ENCODE peak calls at places on chromosomes 4 and X, in eight cellular contexts. Q is suprapubic skin, M is body of pancreas, S is HepG2, F is transverse colon, U is lower leg skin, P is vagina, R is adrenal gland. B is an unnamed sample.

GRCh38 chr4:119172223-119172622 is 36.6 kb downstream of the MYOZ2 start:
- DNase-seq in Q (no peak), M (no peak), S (no peak), F (no peak), U (no peak), P (no peak), R (no peak), B (no peak)

GRCh38 chr4:140579278-140579677 is 10.5 kb upstream of the UCP1 start:
- DNase-seq in Q (no peak), M (no peak), S (no peak), F (no peak), U (no peak), P (no peak), R (no peak), B (no peak)

GRCh38 chrX:12970691-12971202 is 4.2 kb upstream of the TMSB4X start:
- DNase-seq in Q (no peak), M (peak), S (peak), F (no peak), U (no peak), P (no peak), R (peak), B (no peak)

GRCh38 chrX:132086717-132087116 is 41.1 kb downstream of the FRMD7 start:
- DNase-seq in Q (no peak), M (no peak), S (no peak), F (no peak), U (no peak), P (no peak), R (no peak), B (no peak)

GRCh38 chrX:72107320-72107719 is 24.4 kb downstream of the RTL5 start:
- DNase-seq in Q (no peak), M (no peak), S (no peak), F (no peak), U (no peak), P (no peak), R (no peak), B (no peak)

GRCh38 chrX:1389181-1389992 is 2.5 kb downstream of the SLC25A6 start:
- DNase-seq in Q (peak), M (no peak), S (no peak), F (no peak), U (peak), P (no peak), R (no peak), B (peak)

GRCh38 chrX:9146657-9147056 is 112.7 kb upstream of the FAM9B start:
- DNase-seq in Q (no peak), M (no peak), S (no peak), F (no peak), U (no peak), P (no peak), R (no peak), B (no peak)

GRCh38 chrX:21728276-21728968 is 29.5 kb downstream of the SMPX start:
- DNase-seq in Q (no peak), M (no peak), S (no peak), F (no peak), U (no peak), P (no peak), R (no peak), B (no peak)

DNA sequence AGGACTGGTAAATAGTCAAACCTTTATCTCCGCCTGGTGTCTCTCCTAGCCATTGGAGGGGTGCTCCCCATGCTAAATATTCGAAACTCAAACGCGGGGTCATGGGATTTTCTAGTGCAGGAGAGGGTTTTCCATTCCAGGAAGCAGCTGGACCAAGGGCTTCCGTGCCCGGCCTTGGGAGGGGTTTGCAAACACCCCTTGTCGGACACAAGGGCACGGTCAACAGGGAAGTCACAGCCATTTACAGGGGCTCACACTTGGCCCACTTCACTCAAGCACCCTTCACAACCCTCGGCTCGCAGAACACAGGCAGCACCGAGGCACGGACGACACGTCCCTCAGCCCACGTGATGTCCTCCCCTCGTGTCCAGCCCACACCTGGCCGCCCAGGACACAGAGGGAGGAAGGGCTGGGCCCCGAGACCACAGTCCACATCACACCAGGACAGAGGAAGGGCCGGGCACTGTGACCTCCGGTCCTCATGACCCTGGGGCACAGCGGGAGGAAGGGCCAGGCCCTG is 10.3 kb upstream of the PLCXD1 start:
- DNase-seq in Q (peak), M (no peak), S (no peak), F (no peak), U (no peak), P (no peak), R (no peak), B (peak)
- TF ChIP-seq POLR2A in Q (no peak), M (no peak), S (no peak), F (no peak), U (no peak), P (no peak), R (no peak), B (no peak)

GRCh38 chr4:23889814-23890269 is at the start of gene PPARGC1A:
- DNase-seq in Q (peak), M (peak), S (peak), F (peak), U (peak), P (no peak), R (peak), B (peak)
- TF ChIP-seq POLR2A in Q (peak), M (peak), S (peak), F (peak), U (no peak), P (no peak), R (peak), B (no peak)

GRCh38 chr4:125314676-125315570 is at the start of gene FAT4:
- DNase-seq in Q (peak), M (peak), S (peak), F (peak), U (peak), P (no peak), R (peak), B (peak)
- TF ChIP-seq POLR2A in Q (peak), M (peak), S (peak), F (peak), U (no peak), P (no peak), R (peak), B (peak)

GRCh38 chrX:53195401-53195800 is 29.6 kb downstream of the KDM5C start:
- DNase-seq in Q (no peak), M (no peak), S (no peak), F (no peak), U (no peak), P (no peak), R (no peak), B (no peak)
- TF ChIP-seq POLR2A in Q (no peak), M (no peak), S (no peak), F (no peak), U (no peak), P (no peak), R (no peak), B (no peak)

GRCh38 chr4:54218736-54219135 is 10.4 kb upstream of the PDGFRA start:
- DNase-seq in Q (no peak), M (no peak), S (no peak), F (no peak), U (no peak), P (no peak), R (no peak), B (no peak)

GRCh38 chr4:54213001-54213400 is 16.1 kb upstream of the PDGFRA start:
- DNase-seq in Q (no peak), M (no peak), S (no peak), F (no peak), U (no peak), P (no peak), R (no peak), B (no peak)

GRCh38 chr4:54213812-54214211 is 15.3 kb upstream of the PDGFRA start:
- DNase-seq in Q (no peak), M (no peak), S (no peak), F (no peak), U (peak), P (no peak), R (no peak), B (no peak)

GRCh38 chr4:54215379-54216072 is 13.6 kb upstream of the PDGFRA start:
- DNase-seq in Q (no peak), M (no peak), S (no peak), F (no peak), U (no peak), P (no peak), R (no peak), B (no peak)

GRCh38 chr4:54217642-54218486 is 11.2 kb upstream of the PDGFRA start:
- DNase-seq in Q (peak), M (peak), S (peak), F (peak), U (peak), P (no peak), R (peak), B (peak)
- TF ChIP-seq POLR2A in Q (no peak), M (no peak), S (no peak), F (no peak), U (no peak), P (no peak), R (no peak), B (no peak)

DNA sequence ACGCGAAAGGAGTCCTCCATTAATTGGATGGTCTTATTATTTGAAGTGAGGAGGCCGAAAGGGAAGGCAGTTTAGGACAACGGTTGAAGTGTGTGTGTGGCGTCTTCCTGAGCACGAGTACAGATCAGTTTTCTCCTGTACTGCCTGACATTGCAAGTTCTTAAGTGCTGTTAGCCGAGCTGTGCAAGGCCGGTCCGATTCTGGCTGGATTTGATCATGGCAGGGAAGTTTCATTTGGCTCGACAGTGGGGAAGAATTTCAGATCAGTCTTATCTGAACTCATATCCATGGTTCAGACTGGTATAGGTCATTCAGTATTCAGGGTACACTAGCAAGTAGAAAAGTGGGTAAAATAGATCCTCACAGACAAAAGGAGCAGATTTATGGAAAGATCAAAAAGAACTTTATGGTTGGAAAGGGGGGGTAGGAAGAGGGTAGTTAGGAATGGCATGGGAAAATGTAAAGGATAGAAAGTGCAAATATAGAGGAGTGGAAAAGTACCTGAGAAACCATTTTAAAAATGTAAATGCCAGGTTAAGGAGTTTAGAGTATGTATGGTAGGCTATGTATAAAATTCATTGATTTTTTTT is 689 bp downstream of the THAP9 start:
- DNase-seq in Q (no peak), M (no peak), S (no peak), F (no peak), U (no peak), P (no peak), R (no peak), B (no peak)
- TF ChIP-seq POLR2A in Q (peak), M (no peak), S (no peak), F (no peak), U (no peak), P (no peak), R (peak), B (no peak)

GRCh38 chr4:76949293-76950051 is at the start of gene SEPTIN11:
- DNase-seq in Q (peak), M (peak), S (peak), F (peak), U (peak), P (no peak), R (peak), B (peak)
- TF ChIP-seq POLR2A in Q (peak), M (peak), S (peak), F (peak), U (no peak), P (no peak), R (peak), B (peak)

DNA sequence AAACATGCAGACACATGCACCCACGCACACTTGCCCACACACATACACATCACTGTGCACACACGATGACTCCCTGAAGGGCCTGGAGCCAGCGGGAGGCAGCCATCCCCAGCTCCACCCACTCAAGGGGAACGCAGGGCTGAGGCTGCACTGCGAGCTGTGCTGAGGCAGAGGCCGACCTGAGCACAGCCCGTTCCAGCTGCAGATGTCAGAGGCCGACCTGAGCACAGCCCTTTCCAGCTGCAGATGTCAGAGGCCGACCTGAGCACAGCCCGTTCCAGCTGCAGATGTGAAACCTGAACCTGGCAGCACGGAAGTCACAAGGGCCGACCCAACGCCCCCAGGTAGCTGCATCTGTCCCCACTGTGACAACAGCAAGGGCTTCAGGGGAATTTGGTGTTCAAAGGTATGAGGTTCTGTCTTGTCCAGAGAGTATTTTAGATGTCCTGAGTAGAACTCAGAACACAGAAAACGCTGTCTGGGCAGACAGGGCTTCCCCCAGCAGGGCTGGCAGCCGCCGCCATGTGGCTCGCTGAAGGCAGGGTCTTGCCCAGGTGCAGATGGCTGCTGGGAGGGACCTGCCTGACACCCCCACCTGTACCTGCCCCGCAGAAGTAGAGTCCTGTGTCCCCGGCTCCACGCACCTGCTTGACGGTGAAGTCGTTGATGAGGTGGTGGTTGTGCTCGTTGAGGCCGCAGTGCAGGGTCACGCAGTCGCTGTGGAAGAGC is 33.4 kb downstream of the CTBP1 start:
- DNase-seq in Q (no peak), M (peak), S (no peak), F (peak), U (no peak), P (no peak), R (no peak), B (no peak)
- TF ChIP-seq POLR2A in Q (no peak), M (no peak), S (no peak), F (no peak), U (no peak), P (no peak), R (no peak), B (no peak)

GRCh38 chr4:188841523-188841922 is 702.3 kb downstream of the TRIML1 start:
- DNase-seq in Q (no peak), M (no peak), S (no peak), F (no peak), U (no peak), P (no peak), R (no peak), B (no peak)

GRCh38 chr4:188839704-188840103 is 700.5 kb downstream of the TRIML1 start:
- DNase-seq in Q (no peak), M (no peak), S (no peak), F (no peak), U (no peak), P (no peak), R (no peak), B (no peak)
- TF ChIP-seq POLR2A in Q (no peak), M (no peak), S (no peak), F (no peak), U (no peak), P (no peak), R (no peak), B (no peak)

GRCh38 chrX:39899059-39899458 is 198.7 kb downstream of the BCOR start:
- DNase-seq in Q (peak), M (no peak), S (no peak), F (no peak), U (no peak), P (no peak), R (no peak), B (no peak)

GRCh38 chrX:39897741-39898097 is 200.0 kb downstream of the BCOR start:
- DNase-seq in Q (no peak), M (no peak), S (no peak), F (no peak), U (no peak), P (no peak), R (no peak), B (no peak)

GRCh38 chrX:39896951-39897740 is 200.6 kb downstream of the BCOR start:
- DNase-seq in Q (no peak), M (peak), S (peak), F (no peak), U (no peak), P (no peak), R (no peak), B (peak)

GRCh38 chrX:39899876-39900787 is 197.6 kb downstream of the BCOR start:
- DNase-seq in Q (peak), M (no peak), S (no peak), F (no peak), U (no peak), P (no peak), R (no peak), B (no peak)

GRCh38 chrX:39898147-39898546 is 199.6 kb downstream of the BCOR start:
- DNase-seq in Q (peak), M (no peak), S (no peak), F (no peak), U (no peak), P (no peak), R (no peak), B (no peak)
- TF ChIP-seq POLR2A in Q (no peak), M (no peak), S (no peak), F (no peak), U (no peak), P (no peak), R (no peak), B (no peak)

B was measured in ovary.